ENCODE peak calls at places on chromosomes 16 and 17, in six cellular contexts. One of them, this sample, is unnamed.

GRCh38 chr17:18140648-18141047 is 32.1 kb downstream of the MYO15A start:
- DNase-seq in H1: no peak
- DNase-seq in trophoblast cell: no peak
- DNase-seq in H9: no peak
- DNase-seq in mesenchymal stem cell: no peak
- DNase-seq in IMR-90: no peak
- DNase-seq in this sample: no peak

GRCh38 chr17:30309591-30309990 is 17.8 kb upstream of the BLMH start:
- DNase-seq in H1: no peak
- DNase-seq in trophoblast cell: no peak
- DNase-seq in H9: no peak
- DNase-seq in mesenchymal stem cell: no peak
- DNase-seq in IMR-90: no peak
- DNase-seq in this sample: no peak

GRCh38 chr16:27963471-27963965 is 100.0 kb downstream of the GSG1L start:
- DNase-seq in H1: no peak
- DNase-seq in trophoblast cell: no peak
- DNase-seq in H9: no peak
- DNase-seq in mesenchymal stem cell: no peak
- DNase-seq in IMR-90: no peak
- DNase-seq in this sample: no peak

GRCh38 chr17:2798679-2799078 is 2.4 kb downstream of the RAP1GAP2 start:
- DNase-seq in H1: no peak
- DNase-seq in trophoblast cell: no peak
- DNase-seq in H9: peak
- DNase-seq in mesenchymal stem cell: no peak
- DNase-seq in IMR-90: no peak
- DNase-seq in this sample: no peak

GRCh38 chr16:75061677-75062076 is 54.9 kb downstream of the LDHD start:
- DNase-seq in H1: no peak
- DNase-seq in trophoblast cell: no peak
- DNase-seq in H9: no peak
- DNase-seq in mesenchymal stem cell: no peak
- DNase-seq in IMR-90: no peak
- DNase-seq in this sample: no peak

GRCh38 chr17:58532555-58532951 is 18.1 kb upstream of the MTMR4 start:
- DNase-seq in H1: no peak
- DNase-seq in trophoblast cell: no peak
- DNase-seq in H9: no peak
- DNase-seq in mesenchymal stem cell: no peak
- DNase-seq in IMR-90: no peak
- DNase-seq in this sample: no peak

GRCh38 chr16:84339766-84340165 is 28.6 kb upstream of the ATP2C2 start:
- DNase-seq in H1: no peak
- DNase-seq in trophoblast cell: no peak
- DNase-seq in H9: no peak
- DNase-seq in mesenchymal stem cell: no peak
- DNase-seq in IMR-90: no peak
- DNase-seq in this sample: no peak

GRCh38 chr17:74212262-74212912 is 984 bp upstream of the TTYH2 start:
- DNase-seq in H1: no peak
- DNase-seq in trophoblast cell: no peak
- DNase-seq in H9: peak
- DNase-seq in mesenchymal stem cell: peak
- DNase-seq in IMR-90: no peak
- DNase-seq in this sample: no peak

GRCh38 chr17:65554568-65555223 is 6.8 kb downstream of the AXIN2 start:
- DNase-seq in H1: no peak
- DNase-seq in trophoblast cell: no peak
- DNase-seq in H9: no peak
- DNase-seq in mesenchymal stem cell: peak
- DNase-seq in IMR-90: peak
- DNase-seq in this sample: no peak

GRCh38 chr16:71584543-71585317 is 7.8 kb upstream of the TAT start:
- DNase-seq in H1: no peak
- DNase-seq in trophoblast cell: no peak
- DNase-seq in H9: no peak
- DNase-seq in mesenchymal stem cell: no peak
- DNase-seq in IMR-90: no peak
- DNase-seq in this sample: no peak

GRCh38 chr16:87897563-87898505 is 28.5 kb upstream of the SLC7A5 start:
- DNase-seq in H1: no peak
- DNase-seq in trophoblast cell: no peak
- DNase-seq in H9: no peak
- DNase-seq in mesenchymal stem cell: no peak
- DNase-seq in IMR-90: no peak
- DNase-seq in this sample: no peak

GRCh38 chr17:42279776-42280630 is 3.8 kb upstream of the STAT5B start:
- DNase-seq in H1: no peak
- DNase-seq in trophoblast cell: no peak
- DNase-seq in H9: peak
- DNase-seq in mesenchymal stem cell: no peak
- DNase-seq in IMR-90: no peak
- DNase-seq in this sample: no peak

GRCh38 chr16:30534368-30535105 is at the start of gene ZNF747:
- DNase-seq in H1: peak
- DNase-seq in trophoblast cell: peak
- DNase-seq in H9: peak
- DNase-seq in mesenchymal stem cell: peak
- DNase-seq in IMR-90: peak
- DNase-seq in this sample: peak

GRCh38 chr16:55048745-55049144 is 118.1 kb downstream of the IRX5 start:
- DNase-seq in H1: no peak
- DNase-seq in trophoblast cell: no peak
- DNase-seq in H9: no peak
- DNase-seq in mesenchymal stem cell: no peak
- DNase-seq in IMR-90: no peak
- DNase-seq in this sample: no peak

GRCh38 chr17:1082579-1082978 is 85.7 kb downstream of the TIMM22 start:
- DNase-seq in H1: no peak
- DNase-seq in trophoblast cell: no peak
- DNase-seq in H9: no peak
- DNase-seq in mesenchymal stem cell: no peak
- DNase-seq in IMR-90: peak
- DNase-seq in this sample: no peak

GRCh38 chr16:64225696-64226095 is 896.2 kb downstream of the CDH11 start:
- DNase-seq in H1: no peak
- DNase-seq in trophoblast cell: no peak
- DNase-seq in H9: no peak
- DNase-seq in mesenchymal stem cell: no peak
- DNase-seq in IMR-90: peak
- DNase-seq in this sample: no peak

GRCh38 chr16:81650982-81651562 is 128.0 kb upstream of the PLCG2 start:
- DNase-seq in H1: no peak
- DNase-seq in trophoblast cell: no peak
- DNase-seq in H9: peak
- DNase-seq in mesenchymal stem cell: no peak
- DNase-seq in IMR-90: no peak
- DNase-seq in this sample: peak

GRCh38 chr17:19398301-19399181 is 11.6 kb upstream of the MFAP4 start:
- DNase-seq in H1: no peak
- DNase-seq in trophoblast cell: peak
- DNase-seq in H9: no peak
- DNase-seq in mesenchymal stem cell: peak
- DNase-seq in IMR-90: no peak
- DNase-seq in this sample: no peak

GRCh38 chr16:65740716-65741115 is 618.9 kb upstream of the CDH11 start:
- DNase-seq in H1: no peak
- DNase-seq in trophoblast cell: no peak
- DNase-seq in H9: no peak
- DNase-seq in mesenchymal stem cell: peak
- DNase-seq in IMR-90: peak
- DNase-seq in this sample: no peak

GRCh38 chr16:897200-897543 is 73.6 kb downstream of the LMF1 start:
- DNase-seq in H1: no peak
- DNase-seq in trophoblast cell: no peak
- DNase-seq in H9: no peak
- DNase-seq in mesenchymal stem cell: no peak
- DNase-seq in IMR-90: no peak
- DNase-seq in this sample: no peak

GRCh38 chr16:9567674-9568073 is 476.2 kb downstream of the HAPSTR1 start:
- DNase-seq in H1: no peak
- DNase-seq in trophoblast cell: peak
- DNase-seq in H9: no peak
- DNase-seq in mesenchymal stem cell: no peak
- DNase-seq in IMR-90: no peak
- DNase-seq in this sample: no peak

GRCh38 chr17:60743812-60744211 is 66.2 kb downstream of the BCAS3 start:
- DNase-seq in H1: no peak
- DNase-seq in trophoblast cell: peak
- DNase-seq in H9: no peak
- DNase-seq in mesenchymal stem cell: no peak
- DNase-seq in IMR-90: peak
- DNase-seq in this sample: no peak
- H4K91ac ChIP-seq in H1: no peak
- H4K91ac ChIP-seq in trophoblast cell: no peak
- H4K91ac ChIP-seq in H9: no peak
- H4K91ac ChIP-seq in mesenchymal stem cell: no peak
- H4K91ac ChIP-seq in IMR-90: peak
- H4K91ac ChIP-seq in this sample: no peak

DNA sequence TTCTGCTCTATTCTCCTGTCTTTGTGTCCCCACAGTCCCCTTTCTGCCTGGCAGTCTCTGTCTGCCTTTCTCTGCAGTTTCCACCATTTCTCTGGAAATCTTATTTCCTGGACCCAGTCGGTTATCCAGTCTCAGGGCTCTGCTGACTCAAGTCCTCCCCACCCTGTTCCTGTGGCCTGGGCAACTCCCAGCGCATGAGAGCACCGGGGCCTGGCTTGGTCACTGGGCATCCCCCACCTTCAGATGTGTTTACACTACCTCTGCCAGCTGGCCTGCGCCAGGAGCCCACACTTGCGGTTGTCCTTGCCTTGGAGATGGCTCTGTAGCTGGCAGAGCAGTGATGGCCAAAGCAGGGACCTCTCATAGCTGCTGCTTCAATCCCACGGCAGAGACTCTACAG is 17.2 kb downstream of the GUCY2D start:
- DNase-seq in H1: no peak
- DNase-seq in trophoblast cell: no peak
- DNase-seq in H9: no peak
- DNase-seq in mesenchymal stem cell: no peak
- DNase-seq in IMR-90: peak
- DNase-seq in this sample: no peak
- H3K4me2 ChIP-seq in H1: no peak
- H3K4me2 ChIP-seq in trophoblast cell: no peak
- H3K4me2 ChIP-seq in H9: no peak
- H3K4me2 ChIP-seq in mesenchymal stem cell: no peak
- H3K4me2 ChIP-seq in IMR-90: no peak
- H3K4me2 ChIP-seq in this sample: no peak

GRCh38 chr17:75239214-75239613 is 22.2 kb downstream of the GGA3 start:
- DNase-seq in H1: no peak
- DNase-seq in trophoblast cell: no peak
- DNase-seq in H9: no peak
- DNase-seq in mesenchymal stem cell: no peak
- DNase-seq in IMR-90: no peak
- DNase-seq in this sample: no peak

GRCh38 chr17:75239778-75240393 is 21.5 kb downstream of the GGA3 start:
- DNase-seq in H1: no peak
- DNase-seq in trophoblast cell: no peak
- DNase-seq in H9: no peak
- DNase-seq in mesenchymal stem cell: no peak
- DNase-seq in IMR-90: no peak
- DNase-seq in this sample: no peak

GRCh38 chr17:75238020-75238580 is 23.3 kb downstream of the GGA3 start:
- DNase-seq in H1: no peak
- DNase-seq in trophoblast cell: no peak
- DNase-seq in H9: no peak
- DNase-seq in mesenchymal stem cell: no peak
- DNase-seq in IMR-90: no peak
- DNase-seq in this sample: no peak

GRCh38 chr17:75237100-75238014 is 24.0 kb downstream of the GGA3 start:
- DNase-seq in H1: no peak
- DNase-seq in trophoblast cell: no peak
- DNase-seq in H9: no peak
- DNase-seq in mesenchymal stem cell: no peak
- DNase-seq in IMR-90: no peak
- DNase-seq in this sample: no peak

DNA sequence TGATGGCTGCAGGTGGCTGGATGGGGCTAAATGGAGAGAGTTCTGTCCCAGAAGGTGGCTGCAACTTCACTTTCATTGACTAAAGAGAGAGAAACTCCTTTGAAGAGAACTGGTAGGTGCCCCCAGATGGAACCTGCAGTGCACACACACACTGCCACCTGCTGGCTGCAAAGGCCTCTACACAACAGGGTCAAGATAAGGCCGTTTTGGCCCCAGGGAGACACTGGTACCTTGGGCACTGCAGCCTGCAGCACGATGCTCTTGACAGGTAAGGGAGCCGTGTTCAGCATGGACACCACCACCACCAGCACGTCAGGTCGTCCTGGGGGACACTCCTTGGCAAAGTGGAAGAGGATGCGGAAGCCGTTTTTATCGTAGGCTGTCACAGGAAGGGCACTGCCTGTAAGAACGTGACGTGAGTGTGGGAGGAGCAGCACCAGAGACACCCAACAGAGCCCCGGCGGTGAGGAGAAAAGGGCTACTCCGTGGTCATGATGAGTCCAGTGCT is 22.7 kb downstream of the GGA3 start:
- DNase-seq in H1: no peak
- DNase-seq in trophoblast cell: peak
- DNase-seq in H9: peak
- DNase-seq in mesenchymal stem cell: peak
- DNase-seq in IMR-90: peak
- DNase-seq in this sample: peak
- H4K91ac ChIP-seq in H1: no peak
- H4K91ac ChIP-seq in trophoblast cell: no peak
- H4K91ac ChIP-seq in H9: no peak
- H4K91ac ChIP-seq in mesenchymal stem cell: no peak
- H4K91ac ChIP-seq in IMR-90: no peak
- H4K91ac ChIP-seq in this sample: no peak

GRCh38 chr16:29226782-29227181 is 179.7 kb downstream of the NPIPB11 start:
- DNase-seq in H1: no peak
- DNase-seq in trophoblast cell: no peak
- DNase-seq in H9: no peak
- DNase-seq in mesenchymal stem cell: no peak
- DNase-seq in IMR-90: no peak
- DNase-seq in this sample: no peak

GRCh38 chr16:29230671-29231091 is 175.8 kb downstream of the NPIPB11 start:
- DNase-seq in H1: no peak
- DNase-seq in trophoblast cell: no peak
- DNase-seq in H9: peak
- DNase-seq in mesenchymal stem cell: no peak
- DNase-seq in IMR-90: peak
- DNase-seq in this sample: no peak

GRCh38 chr16:29232811-29233704 is 173.5 kb downstream of the NPIPB11 start:
- DNase-seq in H1: no peak
- DNase-seq in trophoblast cell: no peak
- DNase-seq in H9: no peak
- DNase-seq in mesenchymal stem cell: no peak
- DNase-seq in IMR-90: no peak
- DNase-seq in this sample: no peak

DNA sequence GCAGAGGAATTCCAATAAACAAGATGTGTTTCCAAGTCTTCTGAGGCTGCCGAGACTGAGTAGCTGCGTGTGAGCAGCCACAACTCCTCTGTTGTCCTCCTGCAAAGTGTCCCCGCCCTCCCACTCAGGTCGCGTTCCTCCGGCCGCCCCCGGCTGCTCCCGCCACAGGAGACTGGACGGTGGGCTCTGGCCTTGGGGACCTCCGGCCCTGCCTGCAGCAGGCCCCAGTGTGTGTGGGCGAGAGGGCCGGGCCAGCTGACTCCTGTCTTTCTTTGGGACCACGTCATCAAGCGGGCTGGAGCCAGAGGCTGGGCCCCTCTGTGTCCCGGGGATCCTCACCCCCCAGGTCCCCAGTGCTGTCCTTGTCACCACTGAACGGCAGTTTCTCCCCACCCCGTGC is 175.3 kb downstream of the NPIPB11 start:
- DNase-seq in H1: no peak
- DNase-seq in trophoblast cell: no peak
- DNase-seq in H9: no peak
- DNase-seq in mesenchymal stem cell: no peak
- DNase-seq in IMR-90: peak
- DNase-seq in this sample: no peak
- H3K4me2 ChIP-seq in H1: no peak
- H3K4me2 ChIP-seq in trophoblast cell: no peak
- H3K4me2 ChIP-seq in H9: no peak
- H3K4me2 ChIP-seq in mesenchymal stem cell: no peak
- H3K4me2 ChIP-seq in IMR-90: no peak
- H3K4me2 ChIP-seq in this sample: peak